ENCODE peak calls at places on chromosome 5, in six cellular contexts. C is neuronal stem cell, J is mesendoderm, F is IMR-90, P is mesenchymal stem cell, E is H1. G is an unnamed sample.
A peak's percentile ranks its signal among the peaks of the same experiment; 100 is the strongest.

GRCh38 chr5:112136773-112137172 is 282.3 kb downstream of the EPB41L4A start:
- DNase-seq in C (no peak), J (no peak), F (no peak), P (no peak), E (no peak), G (no peak)

GRCh38 chr5:61280205-61280604 is 51.9 kb upstream of the ZSWIM6 start:
- DNase-seq in C (no peak), J (no peak), F (peak; percentile 90), P (peak; percentile 84), E (no peak), G (no peak)

GRCh38 chr5:138829341-138829740 is 45.8 kb downstream of the LRRTM2 start:
- DNase-seq in C (no peak), J (no peak), F (peak; percentile 31), P (peak; percentile 58), E (no peak), G (no peak)

GRCh38 chr5:125290935-125291334 is 544.5 kb upstream of the ZNF608 start:
- DNase-seq in C (no peak), J (no peak), F (no peak), P (no peak), E (no peak), G (no peak)

GRCh38 chr5:1545798-1546355 is 22.1 kb upstream of the LPCAT1 start:
- DNase-seq in C (no peak), J (no peak), F (no peak), P (no peak), E (no peak), G (no peak)

GRCh38 chr5:148809781-148810524 is 16.5 kb upstream of the ADRB2 start:
- DNase-seq in C (no peak), J (no peak), F (no peak), P (no peak), E (no peak), G (no peak)

GRCh38 chr5:119105971-119106370 is 35.1 kb downstream of the DMXL1 start:
- DNase-seq in C (peak; percentile 12), J (peak; percentile 88), F (no peak), P (no peak), E (no peak), G (no peak)

GRCh38 chr5:76443399-76443798 is 40.3 kb downstream of the IQGAP2 start:
- DNase-seq in C (no peak), J (no peak), F (no peak), P (no peak), E (no peak), G (no peak)

GRCh38 chr5:32960340-32961065 is 249.4 kb downstream of the NPR3 start:
- DNase-seq in C (no peak), J (peak; percentile 56), F (peak; percentile 24), P (no peak), E (no peak), G (no peak)

GRCh38 chr5:131396015-131396414 is 132.2 kb downstream of the CDC42SE2 start:
- DNase-seq in C (no peak), J (no peak), F (no peak), P (no peak), E (no peak), G (no peak)

GRCh38 chr5:150230842-150231241 is 41.0 kb downstream of the SLC6A7 start:
- DNase-seq in C (no peak), J (no peak), F (no peak), P (no peak), E (no peak), G (no peak)

GRCh38 chr5:80182802-80183645 is 72.8 kb downstream of the SERINC5 start:
- DNase-seq in C (no peak), J (peak; percentile 91), F (no peak), P (no peak), E (peak; percentile 47), G (peak; percentile 86)

GRCh38 chr5:148043705-148044104 is 20.1 kb upstream of the SPINK5 start:
- DNase-seq in C (no peak), J (no peak), F (no peak), P (no peak), E (no peak), G (no peak)

GRCh38 chr5:142685418-142686209 is at the start of gene FGF1:
- DNase-seq in C (no peak), J (peak; percentile 47), F (no peak), P (no peak), E (no peak), G (no peak)

GRCh38 chr5:106269252-106269843 is 1401.4 kb downstream of the EFNA5 start:
- DNase-seq in C (no peak), J (peak; percentile 50), F (peak; percentile 57), P (peak; percentile 60), E (no peak), G (no peak)

GRCh38 chr5:178630475-178630930 is 3.7 kb upstream of the CLK4 start:
- DNase-seq in C (no peak), J (no peak), F (peak; percentile 16), P (peak; percentile 50), E (no peak), G (no peak)

GRCh38 chr5:121516997-121517396 is 334.7 kb upstream of the FTMT start:
- DNase-seq in C (no peak), J (no peak), F (no peak), P (no peak), E (no peak), G (no peak)

GRCh38 chr5:157574456-157575095 is 999 bp downstream of the ADAM19 start:
- DNase-seq in C (no peak), J (peak; percentile 57), F (peak; percentile 15), P (peak; percentile 53), E (no peak), G (no peak)

GRCh38 chr5:157570801-157571200 is 4.8 kb downstream of the ADAM19 start:
- DNase-seq in C (no peak), J (no peak), F (no peak), P (no peak), E (no peak), G (no peak)

GRCh38 chr5:157575096-157575872 is at the start of gene ADAM19:
- DNase-seq in C (peak; percentile 69), J (no peak), F (peak; percentile 53), P (peak; percentile 84), E (peak; percentile 47), G (no peak)

GRCh38 chr5:157568717-157569116 is 6.9 kb downstream of the ADAM19 start:
- DNase-seq in C (no peak), J (no peak), F (no peak), P (no peak), E (no peak), G (no peak)

DNA sequence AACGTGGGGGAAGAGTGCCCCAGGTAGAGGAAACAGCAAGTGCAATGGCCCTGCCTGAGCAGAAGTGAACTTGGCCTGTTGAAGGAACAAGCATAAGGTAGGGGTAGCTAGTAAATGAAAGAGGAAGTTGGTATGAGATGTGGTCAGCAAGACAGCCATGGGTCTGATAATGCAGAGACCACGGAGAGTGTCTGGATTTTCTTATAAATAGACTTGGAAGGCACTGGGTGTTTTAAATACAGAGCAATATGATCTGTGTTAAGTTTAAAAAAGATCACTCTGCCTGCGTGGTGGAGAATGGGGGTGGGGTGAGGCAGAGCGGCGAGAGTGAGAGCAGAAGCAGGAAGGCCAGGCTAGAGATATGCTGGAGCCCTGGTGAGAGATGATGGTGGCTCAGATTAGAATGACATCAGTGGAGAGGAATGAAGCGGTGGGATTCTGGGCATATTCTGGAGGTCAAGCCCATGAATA is 4.2 kb downstream of the ADAM19 start:
- DNase-seq in C (no peak), J (peak; percentile 99), F (peak; percentile 77), P (peak; percentile 78), E (peak; percentile 23), G (no peak)
- H3K18ac ChIP-seq in C (no peak overlapping the region), J (peak overlapping the region; percentile 92), F (peak overlapping the region; percentile 58), P (peak overlapping the region; percentile 46), E (peak overlapping the region; percentile 24), G (no peak overlapping the region)

GRCh38 chr5:168647083-168647482 is 67.9 kb upstream of the PANK3 start:
- DNase-seq in C (no peak), J (peak; percentile 80), F (no peak), P (peak; percentile 34), E (no peak), G (no peak)
- H2BK15ac ChIP-seq in C (no peak overlapping the region), J (no peak overlapping the region), F (no peak overlapping the region), P (no peak overlapping the region), E (no peak overlapping the region), G (no peak overlapping the region)

DNA sequence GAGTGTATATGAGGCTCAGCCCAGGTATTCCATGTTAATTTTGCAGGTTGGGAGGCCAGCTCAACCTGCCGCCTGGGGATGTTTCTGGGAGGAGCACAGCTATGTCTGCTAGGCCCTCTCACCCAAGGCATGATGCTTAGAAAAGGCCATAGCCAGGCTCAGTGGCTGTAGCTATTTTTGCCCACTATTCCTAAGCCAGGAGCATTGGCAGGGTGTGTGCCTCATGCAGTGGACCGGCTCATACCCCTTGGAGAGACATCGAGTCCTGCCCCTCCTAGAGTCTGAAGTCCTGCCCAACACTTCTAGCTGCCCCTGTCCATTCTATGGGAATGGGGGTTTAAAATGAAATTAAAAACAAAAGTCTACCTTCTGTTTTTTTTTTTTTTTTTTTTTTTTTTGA is 22.3 kb downstream of the ADCY2 start:
- DNase-seq in C (no peak), J (no peak), F (no peak), P (no peak), E (no peak), G (no peak)
- H3K4me1 ChIP-seq in C (peaks cover 25% of the 10 kb centered on the region), J (peaks cover 16% of the 10 kb centered on the region), F (no peaks in the 10 kb centered on the region), P (no peaks in the 10 kb centered on the region), E (peaks cover 42% of the 10 kb centered on the region), G (peaks cover 26% of the 10 kb centered on the region)

GRCh38 chr5:168947212-168947868 is 353.6 kb downstream of the SLIT3 start:
- DNase-seq in C (peak; percentile 52), J (peak; percentile 81), F (peak; percentile 13), P (peak; percentile 58), E (peak; percentile 19), G (peak; percentile 82)

GRCh38 chr5:168943999-168944398 is 356.9 kb downstream of the SLIT3 start:
- DNase-seq in C (peak; percentile 48), J (peak; percentile 92), F (no peak), P (no peak), E (no peak), G (no peak)

GRCh38 chr5:168943485-168943884 is 357.5 kb downstream of the SLIT3 start:
- DNase-seq in C (no peak), J (no peak), F (no peak), P (no peak), E (no peak), G (no peak)

GRCh38 chr5:168948746-168949145 is 352.2 kb downstream of the SLIT3 start:
- DNase-seq in C (no peak), J (no peak), F (no peak), P (no peak), E (no peak), G (no peak)

GRCh38 chr5:168946363-168946762 is 354.6 kb downstream of the SLIT3 start:
- DNase-seq in C (peak; percentile 45), J (peak; percentile 70), F (no peak), P (no peak), E (peak; percentile 21), G (peak; percentile 71)
- H3K18ac ChIP-seq in C (no peak overlapping the region), J (no peak overlapping the region), F (no peak overlapping the region), P (no peak overlapping the region), E (no peak overlapping the region), G (no peak overlapping the region)

GRCh38 chr5:79108792-79109191 is 2.8 kb upstream of the BHMT start:
- DNase-seq in C (no peak), J (no peak), F (no peak), P (no peak), E (no peak), G (no peak)

GRCh38 chr5:79105868-79106267 is 5.7 kb upstream of the BHMT start:
- DNase-seq in C (no peak), J (no peak), F (no peak), P (no peak), E (no peak), G (no peak)

GRCh38 chr5:79109527-79110492 is 1.8 kb upstream of the BHMT start:
- DNase-seq in C (no peak), J (peak; percentile 59), F (no peak), P (no peak), E (no peak), G (peak; percentile 61)

GRCh38 chr5:79111387-79111959 is at the start of gene BHMT:
- DNase-seq in C (no peak), J (no peak), F (no peak), P (no peak), E (no peak), G (peak; percentile 61)

GRCh38 chr5:79107020-79107796 is 4.4 kb upstream of the BHMT start:
- DNase-seq in C (no peak), J (peak; percentile 9), F (peak; percentile 5), P (peak; percentile 87), E (no peak), G (no peak)
- H2BK15ac ChIP-seq in C (no peak overlapping the region), J (no peak overlapping the region), F (no peak overlapping the region), P (no peak overlapping the region), E (no peak overlapping the region), G (no peak overlapping the region)

G was measured in H9.